ENCODE peak calls at places on chromosomes 13 and 19, in six cellular contexts. F, V, E, S, K and Y are unnamed samples.

GRCh38 chr13:67186985-67187569 is 43.1 kb downstream of the PCDH9 start:
- DNase-seq in F (no peak), V (no peak), E (no peak), S (no peak), K (no peak), Y (no peak)

GRCh38 chr19:15810335-15810734 is 5.1 kb downstream of the OR10H1 start:
- DNase-seq in F (no peak), V (peak; percentile 5), E (no peak), S (no peak), K (peak; percentile 25), Y (no peak)

GRCh38 chr13:40048551-40048950 is 393.1 kb downstream of the COG6 start:
- DNase-seq in F (no peak), V (no peak), E (no peak), S (no peak), K (no peak), Y (no peak)

GRCh38 chr13:37109080-37109678 is 3.7 kb upstream of the CSNK1A1L start:
- DNase-seq in F (no peak), V (peak; percentile 65), E (no peak), S (no peak), K (no peak), Y (peak; percentile 23)

GRCh38 chr13:40102854-40103253 is 447.4 kb downstream of the COG6 start:
- DNase-seq in F (peak; percentile 51), V (peak; percentile 58), E (peak; percentile 71), S (peak; percentile 82), K (no peak), Y (no peak)

GRCh38 chr19:55301459-55302331 is 17.9 kb downstream of the BRSK1 start:
- DNase-seq in F (peak; percentile 91), V (peak; percentile 88), E (peak; percentile 96), S (peak; percentile 88), K (peak; percentile 88), Y (peak; percentile 84)

GRCh38 chr19:57302020-57302465 is 18.2 kb upstream of the ZNF543 start:
- DNase-seq in F (no peak), V (no peak), E (no peak), S (no peak), K (no peak), Y (peak; percentile 96)

GRCh38 chr13:111076156-111077013 is 38.7 kb upstream of the ARHGEF7 start:
- DNase-seq in F (no peak), V (no peak), E (no peak), S (no peak), K (no peak), Y (no peak)

GRCh38 chr19:19329199-19329598 is 8.6 kb downstream of the MAU2 start:
- DNase-seq in F (no peak), V (no peak), E (no peak), S (no peak), K (no peak), Y (no peak)

GRCh38 chr13:77898097-77898496 is 20.5 kb downstream of the EDNRB start:
- DNase-seq in F (no peak), V (no peak), E (no peak), S (no peak), K (no peak), Y (no peak)